ENCODE peak calls at places on chromosomes 13 and 19, in four cellular contexts. O is endodermal cell, E is tibial artery, V is fibroblast of lung. P is an unnamed sample.

GRCh38 chr13:52383362-52383761 is 22.6 kb downstream of the THSD1 start:
- DNase-seq in O (no peak), E (no peak), V (no peak), P (no peak)

GRCh38 chr19:17294051-17294891 is 9.0 kb downstream of the ABHD8 start:
- DNase-seq in O (peak), E (no peak), V (no peak), P (no peak)

GRCh38 chr13:107864543-107865460 is 350.5 kb downstream of the LIG4 start:
- DNase-seq in O (peak), E (no peak), V (peak), P (peak)

GRCh38 chr13:20654156-20654555 is 49.3 kb upstream of the IL17D start:
- DNase-seq in O (no peak), E (no peak), V (peak), P (no peak)

GRCh38 chr13:84686973-84687372 is 804.7 kb upstream of the SLITRK1 start:
- DNase-seq in O (no peak), E (no peak), V (no peak), P (no peak)

GRCh38 chr13:107447591-107447990 is 767.7 kb downstream of the LIG4 start:
- DNase-seq in O (no peak), E (no peak), V (no peak), P (no peak)

GRCh38 chr19:38975214-38975860 is at the start of gene FBXO17:
- DNase-seq in O (peak), E (peak), V (peak), P (peak)

GRCh38 chr13:94710881-94711560 is 1.3 kb downstream of the SOX21 start:
- DNase-seq in O (peak), E (peak), V (no peak), P (no peak)

GRCh38 chr13:88707652-88708051 is 1036.5 kb downstream of the SLITRK5 start:
- DNase-seq in O (no peak), E (no peak), V (no peak), P (no peak)

GRCh38 chr13:110636701-110637201 is 21.4 kb downstream of the NAXD start:
- DNase-seq in O (peak), E (no peak), V (no peak), P (no peak)

GRCh38 chr13:97549201-97549600 is 115.2 kb downstream of the RAP2A start:
- DNase-seq in O (no peak), E (no peak), V (no peak), P (no peak)

GRCh38 chr13:100459747-100460146 is 128.8 kb downstream of the GGACT start:
- DNase-seq in O (no peak), E (no peak), V (no peak), P (no peak)

GRCh38 chr13:24249586-24249985 is 59.8 kb upstream of the C1QTNF9 start:
- DNase-seq in O (no peak), E (no peak), V (no peak), P (no peak)

GRCh38 chr19:30093966-30094770 is 152.1 kb downstream of the URI1 start:
- DNase-seq in O (no peak), E (no peak), V (no peak), P (no peak)

GRCh38 chr13:107576430-107576829 is 638.9 kb downstream of the LIG4 start:
- DNase-seq in O (no peak), E (no peak), V (no peak), P (no peak)

GRCh38 chr19:10074153-10074552 is 12.0 kb upstream of the SHFL start:
- DNase-seq in O (no peak), E (no peak), V (peak), P (peak)

GRCh38 chr13:27704681-27705080 is 83.0 kb downstream of the POLR1D start:
- DNase-seq in O (no peak), E (no peak), V (no peak), P (no peak)

GRCh38 chr13:112821340-112822055 is 131.7 kb downstream of the ATP11A start:
- DNase-seq in O (no peak), E (no peak), V (no peak), P (no peak)

GRCh38 chr13:99055286-99056073 is 77.6 kb upstream of the DOCK9 start:
- DNase-seq in O (no peak), E (no peak), V (no peak), P (no peak)

GRCh38 chr19:49210901-49211451 is 53.4 kb downstream of the TRPM4 start:
- DNase-seq in O (no peak), E (no peak), V (no peak), P (no peak)

GRCh38 chr13:113796948-113797676 is 38.1 kb downstream of the TMEM255B start:
- DNase-seq in O (peak), E (peak), V (no peak), P (no peak)

GRCh38 chr19:28456264-28456663 is 756.7 kb downstream of the UQCRFS1 start:
- DNase-seq in O (no peak), E (no peak), V (no peak), P (no peak)

DNA sequence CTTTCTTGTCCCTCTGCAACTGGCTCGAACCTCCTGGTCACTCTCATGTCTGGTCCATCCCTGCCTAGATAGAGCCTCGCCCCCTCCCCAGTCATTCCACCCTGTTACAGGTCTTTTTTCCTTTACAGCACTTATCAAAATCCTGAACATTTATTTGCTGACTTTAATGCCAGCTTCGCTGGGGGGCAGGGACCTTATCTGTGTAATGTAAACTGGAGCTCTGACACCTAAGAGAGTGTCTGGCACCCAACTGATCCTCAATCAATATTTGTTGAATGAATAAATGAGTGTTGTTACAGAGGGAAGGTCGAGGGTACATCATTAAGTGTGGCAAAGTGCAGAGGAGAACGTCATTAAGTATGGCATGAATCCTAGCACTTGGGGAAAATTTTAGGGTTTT is 16.7 kb downstream of the FAAP24 start:
- DNase-seq in O (no peak), E (no peak), V (no peak), P (no peak)
- TF ChIP-seq CTCF in O (no peak), E (no peak), V (no peak), P (no peak)

GRCh38 chr19:13095934-13096890 is 6.4 kb downstream of the LYL1 start:
- DNase-seq in O (peak), E (no peak), V (no peak), P (no peak)

GRCh38 chr19:13095393-13095784 is 7.3 kb downstream of the LYL1 start:
- DNase-seq in O (peak), E (no peak), V (no peak), P (no peak)

GRCh38 chr19:13093407-13094284 is 9.0 kb downstream of the LYL1 start:
- DNase-seq in O (peak), E (peak), V (peak), P (peak)

GRCh38 chr19:13094285-13094595 is 8.4 kb downstream of the LYL1 start:
- DNase-seq in O (no peak), E (no peak), V (no peak), P (no peak)

GRCh38 chr19:13094771-13095392 is 7.8 kb downstream of the LYL1 start:
- DNase-seq in O (peak), E (no peak), V (no peak), P (no peak)
- H3K4me3 ChIP-seq in O (peak), E (peak), V (no peak), P (no peak)

GRCh38 chr13:50531917-50532899 is 311.3 kb downstream of the DLEU7 start:
- DNase-seq in O (no peak), E (no peak), V (peak), P (peak)
- TF ChIP-seq CTCF in O (peak), E (peak), V (peak), P (peak)

GRCh38 chr19:45729774-45730388 is 815 bp downstream of the FBXO46 start:
- DNase-seq in O (peak), E (no peak), V (no peak), P (peak)
- H3K4me3 ChIP-seq in O (peak), E (peak), V (peak), P (peak)

GRCh38 chr13:36725936-36726335 is 52.1 kb downstream of the SERTM1 start:
- DNase-seq in O (no peak), E (no peak), V (no peak), P (no peak)

GRCh38 chr13:36724141-36724540 is 50.3 kb downstream of the SERTM1 start:
- DNase-seq in O (no peak), E (no peak), V (no peak), P (no peak)

DNA sequence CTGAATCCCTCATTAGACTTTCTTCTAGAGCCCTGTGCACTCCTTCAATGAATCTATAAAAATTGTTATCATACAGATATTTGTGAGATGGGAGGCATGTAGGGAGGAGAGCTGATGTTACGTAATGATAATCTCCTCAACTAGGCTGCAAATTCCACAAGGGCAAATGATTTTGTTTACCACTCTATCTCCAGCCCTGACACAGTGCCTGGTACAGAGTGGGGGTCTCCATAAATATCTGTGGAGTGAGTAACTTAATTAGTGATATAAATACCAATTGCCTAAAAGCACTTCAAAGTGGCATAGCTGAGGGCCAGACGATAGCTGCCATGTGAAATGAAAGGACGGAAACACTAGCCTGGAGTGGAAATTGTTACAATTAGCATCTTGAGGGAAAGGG is 54.2 kb downstream of the SERTM1 start:
- DNase-seq in O (no peak), E (no peak), V (no peak), P (no peak)
- TF ChIP-seq CTCF in O (no peak), E (no peak), V (no peak), P (no peak)

DNA sequence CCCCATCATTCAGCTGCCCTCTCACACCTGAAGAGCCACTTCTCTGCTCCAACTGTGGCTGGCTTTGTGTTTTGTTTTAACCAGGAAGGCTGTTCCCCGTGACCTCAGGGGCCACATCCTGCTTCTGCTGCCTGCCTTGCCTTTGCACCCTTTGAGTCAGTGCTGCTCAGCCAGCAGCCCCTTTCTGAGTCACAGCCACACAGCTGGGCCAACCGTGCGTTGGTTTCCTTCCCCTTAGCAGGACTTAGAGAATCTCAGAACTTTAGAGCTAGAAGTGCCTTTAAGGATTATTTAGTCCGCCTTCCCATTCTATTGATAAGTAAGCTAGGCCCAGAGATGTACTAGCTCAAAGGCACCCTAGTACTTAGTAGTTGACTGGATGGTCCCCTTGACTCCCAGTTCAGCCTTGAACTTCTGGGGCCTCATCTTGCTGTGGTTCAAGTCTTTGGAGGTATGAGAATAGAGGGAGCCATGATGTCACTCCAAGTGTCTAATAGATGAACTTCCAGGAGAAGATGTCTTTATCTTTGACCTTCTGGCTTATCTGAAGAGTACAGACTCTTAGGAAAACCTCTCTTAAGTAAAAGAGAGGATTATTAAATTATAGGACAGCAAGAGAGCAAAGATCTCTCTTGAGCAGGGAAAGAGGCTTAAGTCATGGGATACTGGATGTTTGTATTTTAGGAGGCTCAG is 8.0 kb downstream of the RGCC start:
- DNase-seq in O (no peak), E (no peak), V (peak), P (peak)
- H3K4me3 ChIP-seq in O (no peak), E (no peak), V (no peak), P (no peak)